ENCODE peak calls at places on chromosomes 4 and X, in ten cellular contexts. Y is Calu3; J is fibroblast of pulmonary artery; H is upper lobe of left lung; E is sigmoid colon; N is pancreas; K is mesothelial cell of epicardium; M is GM23338; I is CD8-positive, alpha-beta T cell; Q is heart left ventricle. Z is an unnamed sample.

GRCh38 chr4:67765928-67766327 is 11.7 kb upstream of the GNRHR start:
- DNase-seq in Y (no peak), J (no peak), H (no peak), E (no peak), N (no peak), K (no peak), M (no peak), I (no peak), Q (no peak), Z (no peak)

GRCh38 chr4:39406763-39407583 is at the start of gene KLB:
- DNase-seq in Y (no peak), J (peak), H (no peak), E (no peak), N (no peak), K (no peak), M (no peak), I (no peak), Q (no peak), Z (no peak)

GRCh38 chr4:1505511-1506451 is 99.5 kb upstream of the NKX1-1 start:
- DNase-seq in Y (no peak), J (no peak), H (peak), E (no peak), N (no peak), K (peak), M (no peak), I (peak), Q (no peak), Z (peak)

GRCh38 chr4:53012738-53013137 is 150.6 kb downstream of the RASL11B start:
- DNase-seq in Y (no peak), J (peak), H (no peak), E (no peak), N (no peak), K (no peak), M (no peak), I (no peak), Q (no peak), Z (no peak)

GRCh38 chrX:56783450-56783831 is 54.4 kb downstream of the NBDY start:
- DNase-seq in Y (no peak), J (no peak), H (peak), E (peak), N (peak), K (no peak), M (peak), I (no peak), Q (no peak), Z (no peak)

GRCh38 chr4:95548738-95549245 is at the start of gene UNC5C:
- DNase-seq in Y (peak), J (peak), H (peak), E (peak), N (peak), K (peak), M (peak), I (no peak), Q (peak), Z (no peak)

GRCh38 chr4:169366821-169367220 is 96.1 kb upstream of the SH3RF1 start:
- DNase-seq in Y (no peak), J (no peak), H (no peak), E (no peak), N (no peak), K (no peak), M (no peak), I (no peak), Q (no peak), Z (no peak)

GRCh38 chr4:1045193-1045594 is 33.8 kb downstream of the FGFRL1 start:
- DNase-seq in Y (no peak), J (no peak), H (no peak), E (peak), N (peak), K (no peak), M (no peak), I (no peak), Q (no peak), Z (no peak)

GRCh38 chr4:185513489-185514181 is 21.7 kb downstream of the PDLIM3 start:
- DNase-seq in Y (no peak), J (peak), H (no peak), E (peak), N (no peak), K (no peak), M (no peak), I (no peak), Q (no peak), Z (no peak)

GRCh38 chrX:21487832-21488231 is 113.6 kb downstream of the CNKSR2 start:
- DNase-seq in Y (peak), J (peak), H (no peak), E (no peak), N (no peak), K (peak), M (peak), I (no peak), Q (no peak), Z (no peak)

GRCh38 chr4:98546910-98547544 is 111.4 kb downstream of the TSPAN5 start:
- DNase-seq in Y (no peak), J (peak), H (no peak), E (peak), N (no peak), K (no peak), M (peak), I (no peak), Q (no peak), Z (no peak)

GRCh38 chr4:23022032-23022431 is 329.3 kb downstream of the GBA3 start:
- DNase-seq in Y (peak), J (peak), H (no peak), E (no peak), N (no peak), K (no peak), M (no peak), I (no peak), Q (no peak), Z (no peak)
- TF ChIP-seq CTCF in Y (peak), J (no peak), H (no peak), E (no peak), N (no peak), K (no peak), M (no peak), I (no peak), Q (no peak), Z (no peak)

GRCh38 chrX:64394059-64394873 is 986 bp downstream of the MTMR8 start:
- DNase-seq in Y (no peak), J (no peak), H (no peak), E (no peak), N (no peak), K (no peak), M (no peak), I (no peak), Q (peak), Z (no peak)

GRCh38 chrX:64398088-64398487 is 2.8 kb upstream of the MTMR8 start:
- DNase-seq in Y (no peak), J (no peak), H (no peak), E (no peak), N (no peak), K (no peak), M (no peak), I (no peak), Q (no peak), Z (no peak)

GRCh38 chrX:64394874-64395567 is at the start of gene MTMR8:
- DNase-seq in Y (peak), J (peak), H (peak), E (peak), N (peak), K (peak), M (peak), I (peak), Q (peak), Z (peak)

DNA sequence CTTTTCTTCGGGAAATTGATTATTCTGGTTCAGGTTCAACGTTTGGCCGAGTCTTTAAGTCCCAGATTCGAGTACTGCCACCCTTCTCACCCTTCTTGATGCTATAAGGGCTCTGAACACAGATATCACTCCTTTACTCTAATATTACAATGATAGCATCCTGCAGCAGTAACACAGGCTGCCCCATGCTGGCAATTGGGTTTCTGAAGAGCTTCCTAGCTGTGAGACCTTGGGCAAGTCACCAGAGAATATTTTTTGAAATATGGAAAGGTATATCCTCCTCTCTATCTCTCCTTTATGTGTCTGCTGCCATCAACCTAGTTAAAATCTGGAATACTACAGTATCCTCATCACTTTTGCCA is 297 bp upstream of the MTMR8 start:
- DNase-seq in Y (no peak), J (no peak), H (no peak), E (no peak), N (no peak), K (no peak), M (no peak), I (no peak), Q (no peak), Z (no peak)
- TF ChIP-seq CTCF in Y (no peak), J (no peak), H (no peak), E (no peak), N (no peak), K (no peak), M (no peak), I (no peak), Q (no peak), Z (no peak)

GRCh38 chr4:5804656-5805055 is 88.2 kb downstream of the CRMP1 start:
- DNase-seq in Y (no peak), J (no peak), H (no peak), E (no peak), N (no peak), K (no peak), M (peak), I (no peak), Q (no peak), Z (no peak)
- TF ChIP-seq CTCF in Y (no peak), J (no peak), H (no peak), E (no peak), N (no peak), K (no peak), M (peak), I (no peak), Q (no peak), Z (no peak)

GRCh38 chrX:136936183-136936549 is 55.6 kb upstream of the RBMX start:
- DNase-seq in Y (no peak), J (peak), H (no peak), E (no peak), N (no peak), K (no peak), M (no peak), I (no peak), Q (no peak), Z (no peak)
- TF ChIP-seq CTCF in Y (no peak), J (no peak), H (no peak), E (no peak), N (no peak), K (no peak), M (no peak), I (no peak), Q (no peak), Z (no peak)

DNA sequence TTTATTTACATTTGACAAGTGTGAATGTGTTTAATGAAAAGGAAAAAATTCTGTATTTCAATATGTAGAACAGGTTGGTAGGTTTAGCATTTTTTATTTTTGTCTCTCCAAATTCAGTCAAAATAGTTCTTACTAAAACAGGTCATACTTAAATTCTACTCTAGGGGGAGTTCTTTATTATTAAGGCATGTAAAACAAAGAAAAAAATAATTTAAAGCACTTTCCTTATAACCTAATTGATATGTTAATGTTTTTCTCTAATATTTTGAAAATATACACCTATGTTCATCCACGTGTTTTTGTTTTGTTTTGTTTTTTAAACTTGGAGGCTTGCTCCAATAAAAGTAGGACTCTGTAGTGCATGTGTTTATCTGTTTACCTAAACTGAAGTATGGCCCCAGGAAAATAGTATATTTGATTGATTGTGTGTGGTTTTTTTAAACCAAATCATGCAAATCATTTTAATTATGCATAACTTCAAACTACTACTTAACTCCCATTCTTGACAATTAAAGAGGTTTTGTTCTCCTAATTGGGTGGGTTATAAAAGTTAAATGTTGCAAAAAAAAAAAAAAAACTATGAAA is 562.7 kb downstream of the RPA4 start:
- DNase-seq in Y (no peak), J (peak), H (no peak), E (no peak), N (no peak), K (no peak), M (peak), I (no peak), Q (no peak), Z (no peak)
- TF ChIP-seq CTCF in Y (no peak), J (no peak), H (no peak), E (no peak), N (no peak), K (peak), M (peak), I (no peak), Q (peak), Z (no peak)

GRCh38 chrX:54442790-54443189 is 2.6 kb downstream of the TSR2 start:
- DNase-seq in Y (no peak), J (no peak), H (no peak), E (no peak), N (no peak), K (no peak), M (no peak), I (no peak), Q (no peak), Z (no peak)

GRCh38 chrX:54449929-54450328 is 9.7 kb downstream of the TSR2 start:
- DNase-seq in Y (no peak), J (no peak), H (no peak), E (no peak), N (no peak), K (no peak), M (no peak), I (no peak), Q (no peak), Z (no peak)

GRCh38 chrX:54446084-54446483 is 5.9 kb downstream of the TSR2 start:
- DNase-seq in Y (no peak), J (no peak), H (no peak), E (no peak), N (no peak), K (no peak), M (peak), I (no peak), Q (no peak), Z (no peak)

GRCh38 chrX:54444752-54445151 is 4.5 kb downstream of the TSR2 start:
- DNase-seq in Y (no peak), J (no peak), H (no peak), E (no peak), N (no peak), K (no peak), M (no peak), I (no peak), Q (no peak), Z (no peak)

GRCh38 chrX:54447461-54447860 is 7.3 kb downstream of the TSR2 start:
- DNase-seq in Y (no peak), J (peak), H (no peak), E (no peak), N (no peak), K (no peak), M (peak), I (no peak), Q (no peak), Z (no peak)
- TF ChIP-seq CTCF in Y (no peak), J (peak), H (no peak), E (no peak), N (no peak), K (no peak), M (peak), I (no peak), Q (no peak), Z (no peak)

GRCh38 chr4:48270516-48270897 is 869 bp upstream of the TEC start:
- DNase-seq in Y (no peak), J (no peak), H (no peak), E (no peak), N (no peak), K (no peak), M (peak), I (no peak), Q (no peak), Z (no peak)

GRCh38 chr4:48271626-48272025 is 2.0 kb upstream of the TEC start:
- DNase-seq in Y (no peak), J (no peak), H (no peak), E (no peak), N (no peak), K (no peak), M (no peak), I (no peak), Q (no peak), Z (no peak)

GRCh38 chr4:48271048-48271452 is 1.4 kb upstream of the TEC start:
- DNase-seq in Y (no peak), J (no peak), H (no peak), E (no peak), N (no peak), K (no peak), M (no peak), I (no peak), Q (no peak), Z (no peak)

GRCh38 chr4:48275694-48276093 is 6.1 kb upstream of the TEC start:
- DNase-seq in Y (no peak), J (no peak), H (no peak), E (no peak), N (no peak), K (no peak), M (no peak), I (no peak), Q (no peak), Z (no peak)

DNA sequence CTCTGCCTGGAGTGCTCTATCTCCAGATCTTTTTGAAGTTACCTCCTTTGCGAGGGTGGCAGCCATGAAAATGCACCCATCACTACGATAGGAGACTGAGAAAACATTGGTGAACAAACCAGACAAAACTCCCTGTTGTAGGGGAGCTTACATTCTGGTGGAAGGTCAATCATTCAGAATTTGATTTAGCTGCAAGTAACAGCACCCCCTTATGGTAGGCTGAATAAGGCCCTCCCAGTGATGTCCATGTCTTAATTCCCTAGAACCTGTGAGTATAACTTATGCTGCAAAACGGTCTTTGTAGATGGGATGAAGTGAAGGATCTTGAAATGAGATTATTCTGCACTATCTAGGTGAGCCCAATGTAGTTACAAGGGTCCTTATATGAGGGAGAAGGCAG is 5.6 kb upstream of the TEC start:
- DNase-seq in Y (peak), J (peak), H (no peak), E (no peak), N (no peak), K (no peak), M (peak), I (no peak), Q (no peak), Z (no peak)
- TF ChIP-seq CTCF in Y (peak), J (peak), H (peak), E (no peak), N (no peak), K (no peak), M (peak), I (peak), Q (peak), Z (no peak)

Z was measured in activated B cell treated with CpG ODN at 0.5 μM for 24 hours.